ENCODE peak calls at places on chromosomes 4 and X, in four cellular contexts. B is Kasumi-1, X is T-helper 1 cell, R is sciatic nerve. H is an unnamed sample.

GRCh38 chr4:126215759-126216158 is 901.0 kb downstream of the FAT4 start:
- DNase-seq in B (no peak), X (no peak), R (no peak), H (no peak)

GRCh38 chr4:165199722-165200121 is 7.6 kb upstream of the KLHL2 start:
- DNase-seq in B (no peak), X (no peak), R (no peak), H (no peak)

GRCh38 chrX:437636-438390 is 51.1 kb upstream of the PPP2R3B start:
- DNase-seq in B (no peak), X (no peak), R (no peak), H (no peak)

GRCh38 chr4:10007772-10008171 is 13.5 kb downstream of the SLC2A9 start:
- DNase-seq in B (no peak), X (no peak), R (no peak), H (no peak)

GRCh38 chr4:41656572-41657301 is 91.8 kb downstream of the PHOX2B start:
- DNase-seq in B (no peak), X (no peak), R (no peak), H (no peak)

GRCh38 chrX:8724176-8724757 is 7.7 kb downstream of the ANOS1 start:
- DNase-seq in B (peak; percentile 1), X (no peak), R (no peak), H (no peak)

GRCh38 chr4:138291431-138291830 is 49.3 kb upstream of the SLC7A11 start:
- DNase-seq in B (no peak), X (no peak), R (no peak), H (no peak)

GRCh38 chr4:142194905-142195304 is 558.5 kb downstream of the IL15 start:
- DNase-seq in B (no peak), X (no peak), R (no peak), H (no peak)

GRCh38 chr4:183057255-183057654 is 41.8 kb upstream of the WWC2 start:
- DNase-seq in B (no peak), X (no peak), R (no peak), H (no peak)

GRCh38 chr4:3284734-3285557 is 7.9 kb upstream of the RGS12 start:
- DNase-seq in B (no peak), X (no peak), R (peak; percentile 49), H (no peak)

GRCh38 chr4:120753854-120754253 is 168.7 kb downstream of the PRDM5 start:
- DNase-seq in B (peak; percentile 15), X (no peak), R (no peak), H (no peak)

GRCh38 chr4:27094785-27095184 is 234.1 kb downstream of the STIM2 start:
- DNase-seq in B (no peak), X (no peak), R (no peak), H (no peak)

GRCh38 chr4:169094656-169095231 is 84.7 kb upstream of the CBR4 start:
- DNase-seq in B (no peak), X (no peak), R (no peak), H (no peak)

GRCh38 chr4:87036713-87037112 is 101.9 kb downstream of the AFF1 start:
- DNase-seq in B (no peak), X (no peak), R (no peak), H (no peak)

GRCh38 chr4:88159137-88159725 is 792 bp upstream of the ABCG2 start:
- DNase-seq in B (no peak), X (no peak), R (no peak), H (no peak)

GRCh38 chr4:134465417-134465816 is 263.8 kb upstream of the PABPC4L start:
- DNase-seq in B (no peak), X (no peak), R (no peak), H (no peak)

GRCh38 chrX:68990948-68991347 is 162.1 kb downstream of the EFNB1 start:
- DNase-seq in B (no peak), X (no peak), R (no peak), H (no peak)

GRCh38 chr4:182231080-182231479 is 12.1 kb upstream of the TENM3 start:
- DNase-seq in B (no peak), X (no peak), R (no peak), H (no peak)

GRCh38 chr4:185909959-185910358 is 98.0 kb upstream of the SORBS2 start:
- DNase-seq in B (no peak), X (no peak), R (no peak), H (no peak)

GRCh38 chr4:61501812-61502211 is 301.7 kb downstream of the ADGRL3 start:
- DNase-seq in B (no peak), X (no peak), R (no peak), H (no peak)

GRCh38 chr4:154132406-154132805 is 343.5 kb upstream of the SFRP2 start:
- DNase-seq in B (no peak), X (no peak), R (no peak), H (no peak)

GRCh38 chr4:76892601-76893000 is 5.3 kb downstream of the SOWAHB start:
- DNase-seq in B (no peak), X (no peak), R (no peak), H (no peak)

GRCh38 chr4:25020240-25020639 is 10.5 kb downstream of the LGI2 start:
- DNase-seq in B (no peak), X (no peak), R (no peak), H (no peak)

GRCh38 chr4:25982962-25983361 is 68.9 kb downstream of the SMIM20 start:
- DNase-seq in B (no peak), X (no peak), R (no peak), H (no peak)

GRCh38 chr4:105859233-105859632 is 36.0 kb upstream of the NPNT start:
- DNase-seq in B (no peak), X (no peak), R (no peak), H (no peak)

GRCh38 chr4:146124023-146124680 is 51.4 kb upstream of the LSM6 start:
- DNase-seq in B (no peak), X (no peak), R (no peak), H (no peak)

GRCh38 chr4:172009461-172009860 is 196.3 kb downstream of the GALNTL6 start:
- DNase-seq in B (no peak), X (no peak), R (no peak), H (no peak)

GRCh38 chrX:11381464-11381863 is 88.3 kb downstream of the AMELX start:
- DNase-seq in B (peak; percentile 65), X (no peak), R (no peak), H (no peak)

GRCh38 chr4:140049024-140049923 is 104.7 kb downstream of the MAML3 start:
- DNase-seq in B (peak; percentile 76), X (no peak), R (no peak), H (no peak)

GRCh38 chrX:39753296-39753996 is 344.3 kb downstream of the BCOR start:
- DNase-seq in B (no peak), X (no peak), R (no peak), H (no peak)

GRCh38 chrX:16772460-16772859 is 13.8 kb upstream of the TXLNG start:
- DNase-seq in B (no peak), X (no peak), R (no peak), H (no peak)

GRCh38 chr4:26611879-26612278 is 28.0 kb downstream of the TBC1D19 start:
- DNase-seq in B (no peak), X (no peak), R (no peak), H (no peak)

GRCh38 chr4:100907465-100908454 is 389.9 kb upstream of the EMCN start:
- DNase-seq in B (peak; percentile 33), X (no peak), R (no peak), H (no peak)

GRCh38 chr4:92969650-92970370 is 666.0 kb downstream of the GRID2 start:
- DNase-seq in B (no peak), X (no peak), R (no peak), H (no peak)

GRCh38 chr4:47122592-47123291 is 91.4 kb downstream of the GABRB1 start:
- DNase-seq in B (peak; percentile 98), X (no peak), R (peak; percentile 54), H (peak; percentile 22)

GRCh38 chrX:153474718-153475117 is 4.3 kb upstream of the HAUS7 start:
- DNase-seq in B (no peak), X (peak; percentile 20), R (peak; percentile 85), H (peak; percentile 38)

GRCh38 chrX:21158678-21159077 is 215.5 kb upstream of the CNKSR2 start:
- DNase-seq in B (no peak), X (no peak), R (no peak), H (no peak)

GRCh38 chrX:46627700-46628405 is 54.3 kb downstream of the CHST7 start:
- DNase-seq in B (no peak), X (no peak), R (no peak), H (no peak)

GRCh38 chr4:169128902-169129301 is 118.8 kb upstream of the CBR4 start:
- DNase-seq in B (no peak), X (no peak), R (no peak), H (no peak)